ENCODE peak calls at places on chromosomes 3 and 15, in nine cellular contexts. I, V, U, M, S, Q, J, B and N are unnamed samples.

GRCh38 chr15:70559223-70559823 is 204.0 kb downstream of the UACA start:
- DNase-seq in B (no peak), M (peak), U (peak), I (peak), Q (no peak), V (peak), S (no peak), J (peak), N (no peak)

GRCh38 chr15:44657378-44657777 is 6.1 kb downstream of the SPG11 start:
- DNase-seq in U (no peak), Q (no peak), B (no peak), J (no peak), M (no peak), S (no peak), I (no peak), V (no peak), N (no peak)

GRCh38 chr3:155078959-155079794 is 942 bp upstream of the MME start:
- DNase-seq in M (no peak), U (no peak), B (no peak), V (no peak), S (no peak), Q (no peak), I (no peak), J (no peak), N (no peak)

GRCh38 chr3:53688066-53688465 is 158.2 kb downstream of the CHDH start:
- DNase-seq in B (no peak), U (no peak), I (no peak), V (no peak), Q (no peak), M (no peak), J (no peak), S (no peak), N (no peak)

GRCh38 chr3:109806929-109807328 is 469.6 kb upstream of the DPPA4 start:
- DNase-seq in I (no peak), V (no peak), Q (no peak), U (no peak), B (no peak), M (no peak), J (no peak), S (no peak), N (no peak)

GRCh38 chr15:67790610-67791319 is 34.5 kb upstream of the SKOR1 start:
- DNase-seq in J (no peak), M (no peak), Q (no peak), V (no peak), S (no peak), B (no peak), U (no peak), I (no peak), N (no peak)

GRCh38 chr3:122628567-122628966 is 51.1 kb downstream of the PARP15 start:
- DNase-seq in J (no peak), M (no peak), U (no peak), B (no peak), I (no peak), V (no peak), Q (no peak), S (no peak), N (no peak)

GRCh38 chr15:97072560-97072959 is 742.1 kb downstream of the NR2F2 start:
- DNase-seq in I (no peak), B (no peak), V (no peak), S (no peak), J (no peak), Q (no peak), U (no peak), M (no peak), N (no peak)

GRCh38 chr15:48520376-48521155 is 124.9 kb downstream of the FBN1 start:
- DNase-seq in J (no peak), M (peak), I (no peak), B (no peak), Q (no peak), V (no peak), S (peak), U (no peak), N (no peak)

GRCh38 chr3:126151562-126152302 is 28.7 kb downstream of the ALDH1L1 start:
- DNase-seq in S (no peak), Q (no peak), V (no peak), M (no peak), B (no peak), I (no peak), J (no peak), U (no peak), N (no peak)

GRCh38 chr15:63764124-63764827 is 69.5 kb downstream of the HERC1 start:
- DNase-seq in I (no peak), Q (no peak), J (no peak), U (no peak), M (no peak), S (no peak), B (no peak), V (no peak), N (no peak)

GRCh38 chr3:111729087-111729846 is 129.8 kb upstream of the PHLDB2 start:
- DNase-seq in B (no peak), V (no peak), Q (peak), U (peak), J (no peak), S (no peak), I (no peak), M (no peak), N (no peak)

GRCh38 chr3:37890522-37890921 is 28.8 kb downstream of the CTDSPL start:
- DNase-seq in I (no peak), M (no peak), S (no peak), Q (no peak), U (no peak), B (no peak), V (no peak), J (no peak), N (no peak)

GRCh38 chr15:28098766-28099554 is at the start of gene OCA2:
- DNase-seq in S (no peak), B (no peak), M (no peak), V (peak), I (peak), J (no peak), Q (no peak), U (peak), N (no peak)

GRCh38 chr3:62493116-62493801 is 119.9 kb upstream of the FEZF2 start:
- DNase-seq in I (no peak), B (no peak), M (no peak), J (peak), U (no peak), Q (no peak), V (no peak), S (no peak), N (no peak)

GRCh38 chr15:91953432-91953831 is 99.9 kb downstream of the SLCO3A1 start:
- DNase-seq in J (no peak), B (no peak), V (no peak), Q (no peak), S (no peak), M (peak), U (no peak), I (no peak), N (no peak)

GRCh38 chr3:2876362-2876761 is 233.8 kb downstream of the IL5RA start:
- DNase-seq in M (no peak), B (no peak), I (no peak), S (no peak), J (no peak), U (no peak), V (no peak), Q (no peak), N (no peak)

GRCh38 chr15:35756588-35756987 is 210.6 kb upstream of the DPH6 start:
- DNase-seq in S (no peak), M (no peak), Q (no peak), I (no peak), J (no peak), V (no peak), B (no peak), U (no peak), N (no peak)

GRCh38 chr3:852033-852432 is 240.8 kb upstream of the CNTN6 start:
- DNase-seq in I (no peak), J (no peak), U (no peak), S (no peak), B (no peak), M (no peak), Q (no peak), V (no peak), N (no peak)

GRCh38 chr3:32951410-32951811 is at the start of gene CCR4:
- DNase-seq in V (peak), M (no peak), U (no peak), I (no peak), B (no peak), S (no peak), J (no peak), Q (no peak), N (no peak)

GRCh38 chr15:40340740-40341400 is at the start of gene CCDC9B:
- DNase-seq in M (peak), B (no peak), S (no peak), Q (peak), V (no peak), U (peak), I (peak), J (no peak), N (no peak)
- TF ChIP-seq POLR2AphosphoS5 in M (peak), B (no peak), S (no peak), Q (no peak), V (peak), U (peak), I (peak), J (no peak), N (no peak)

GRCh38 chr3:187739125-187739560 is 6.1 kb downstream of the BCL6 start:
- DNase-seq in M (no peak), B (no peak), Q (peak), V (no peak), J (no peak), I (no peak), U (peak), S (no peak), N (no peak)

GRCh38 chr3:187738089-187738399 is 7.2 kb downstream of the BCL6 start:
- DNase-seq in Q (no peak), S (no peak), J (no peak), V (no peak), U (no peak), M (no peak), B (no peak), I (no peak), N (no peak)

GRCh38 chr3:187737401-187738088 is 7.7 kb downstream of the BCL6 start:
- DNase-seq in S (no peak), B (no peak), M (peak), Q (peak), J (no peak), V (no peak), U (peak), I (peak), N (no peak)

GRCh38 chr3:187739561-187740445 is 5.5 kb downstream of the BCL6 start:
- DNase-seq in M (peak), Q (peak), I (peak), U (peak), J (peak), S (no peak), V (no peak), B (no peak), N (peak)

GRCh38 chr3:187738400-187739124 is 6.7 kb downstream of the BCL6 start:
- DNase-seq in M (peak), J (peak), S (peak), Q (peak), V (no peak), B (no peak), U (peak), I (peak), N (peak)
- TF ChIP-seq POLR2A in M (no peak), J (no peak), S (no peak), Q (no peak), V (no peak), B (no peak), U (no peak), I (peak), N (no peak)

GRCh38 chr3:153163349-153164008 is 1.5 kb downstream of the RAP2B start:
- DNase-seq in V (no peak), J (no peak), Q (peak), I (no peak), M (no peak), U (no peak), S (no peak), B (no peak), N (no peak)
- TF ChIP-seq POLR2AphosphoS5 in V (peak), J (no peak), Q (no peak), I (no peak), M (peak), U (no peak), S (no peak), B (no peak), N (no peak)

GRCh38 chr3:183447206-183448001 is 19.0 kb upstream of the MCF2L2 start:
- DNase-seq in J (peak), V (no peak), Q (peak), B (peak), I (peak), M (peak), U (peak), S (peak), N (peak)
- TF ChIP-seq POLR2A in J (peak), V (no peak), Q (no peak), B (peak), I (peak), M (no peak), U (no peak), S (peak), N (peak)

GRCh38 chr3:52050571-52050970 is 5.8 kb downstream of the DUSP7 start:
- DNase-seq in J (no peak), M (no peak), I (no peak), Q (no peak), V (no peak), U (no peak), S (no peak), B (no peak), N (no peak)

GRCh38 chr3:52053307-52054304 is 2.8 kb downstream of the DUSP7 start:
- DNase-seq in I (no peak), V (no peak), B (peak), M (peak), J (no peak), Q (peak), S (no peak), U (no peak), N (no peak)

GRCh38 chr3:52054689-52055511 is 1.5 kb downstream of the DUSP7 start:
- DNase-seq in I (peak), J (no peak), Q (no peak), M (no peak), S (no peak), V (no peak), B (no peak), U (no peak), N (no peak)

GRCh38 chr3:52051444-52051843 is 4.9 kb downstream of the DUSP7 start:
- DNase-seq in V (no peak), M (no peak), S (no peak), U (no peak), I (no peak), B (no peak), Q (peak), J (no peak), N (no peak)

DNA sequence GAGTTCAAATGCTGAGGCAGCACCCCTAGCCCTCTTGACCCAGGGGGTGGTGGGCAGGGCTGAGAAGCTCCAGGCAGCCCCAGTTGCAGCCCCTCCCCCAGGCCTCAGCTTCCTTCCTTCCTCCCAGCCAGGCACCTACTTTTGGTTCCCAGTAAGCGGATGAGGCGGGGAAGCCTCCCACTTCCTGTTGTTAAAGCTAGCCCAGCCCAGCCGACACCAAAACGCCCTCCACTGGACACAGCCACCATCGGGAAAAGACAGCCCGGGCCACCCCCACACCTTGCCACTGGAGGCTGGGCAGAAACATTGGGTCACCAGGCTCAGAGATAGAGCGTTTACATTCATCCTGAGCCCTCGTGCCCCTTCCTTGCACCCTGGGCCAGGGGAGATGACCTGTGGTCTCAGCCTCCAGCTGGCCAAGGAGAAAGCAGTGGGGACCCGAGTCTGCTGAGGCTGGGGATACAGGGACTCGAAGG is 3.5 kb downstream of the DUSP7 start:
- DNase-seq in V (no peak), M (peak), J (no peak), I (peak), Q (peak), S (no peak), B (peak), U (peak), N (no peak)
- TF ChIP-seq POLR2AphosphoS5 in V (peak), M (peak), J (no peak), I (no peak), Q (no peak), S (no peak), B (no peak), U (peak), N (no peak)

DNA sequence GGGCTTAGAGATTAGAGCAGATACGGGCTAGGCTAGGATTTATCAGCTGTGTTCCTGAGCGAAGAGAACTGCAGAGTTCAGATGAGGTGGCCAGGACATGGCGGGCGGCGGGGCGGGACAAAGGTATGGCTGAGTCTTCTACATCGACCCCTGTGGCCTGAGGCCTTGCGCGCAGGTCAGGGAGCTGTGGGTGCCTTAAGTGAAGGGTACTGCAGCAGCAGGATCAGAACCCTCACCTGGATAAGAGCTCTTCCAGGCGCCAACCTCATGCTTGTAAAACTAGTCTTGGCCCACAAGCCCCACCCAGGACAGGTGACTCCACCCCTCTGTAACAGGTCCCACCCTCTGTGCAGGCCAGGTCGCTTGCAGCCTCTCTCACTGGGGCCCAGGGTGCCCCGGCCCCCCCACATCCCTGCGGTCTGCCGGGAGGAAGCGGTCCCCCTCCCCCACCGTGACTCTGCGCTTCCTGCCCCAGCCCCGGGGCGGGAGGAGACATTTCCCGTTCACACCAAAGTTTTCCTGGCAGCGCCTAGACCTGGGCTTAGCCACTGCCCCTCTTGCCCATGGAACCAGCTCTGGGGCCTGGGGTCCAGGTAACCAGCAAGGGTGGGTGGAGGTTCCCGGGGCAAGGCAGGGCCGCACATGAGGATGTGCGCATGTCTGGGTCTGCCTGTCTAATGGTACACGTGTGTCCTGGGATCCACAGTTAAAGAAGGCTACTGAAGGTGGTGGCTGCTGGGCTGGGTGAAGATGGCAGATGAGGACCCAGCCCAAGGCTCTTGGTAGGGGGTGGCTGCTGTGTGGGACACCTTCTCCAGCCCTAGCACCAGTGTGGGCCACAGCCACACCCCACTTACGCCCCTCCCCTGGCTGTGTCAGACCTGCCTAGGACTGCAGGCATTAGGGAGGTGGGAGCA is 8.3 kb downstream of the NBEAL2 start:
- DNase-seq in S (no peak), J (peak), U (peak), V (no peak), I (peak), B (peak), M (no peak), Q (no peak), N (peak)
- TF ChIP-seq POLR2A in S (no peak), J (no peak), U (no peak), V (no peak), I (no peak), B (peak), M (no peak), Q (no peak), N (no peak)

DNA sequence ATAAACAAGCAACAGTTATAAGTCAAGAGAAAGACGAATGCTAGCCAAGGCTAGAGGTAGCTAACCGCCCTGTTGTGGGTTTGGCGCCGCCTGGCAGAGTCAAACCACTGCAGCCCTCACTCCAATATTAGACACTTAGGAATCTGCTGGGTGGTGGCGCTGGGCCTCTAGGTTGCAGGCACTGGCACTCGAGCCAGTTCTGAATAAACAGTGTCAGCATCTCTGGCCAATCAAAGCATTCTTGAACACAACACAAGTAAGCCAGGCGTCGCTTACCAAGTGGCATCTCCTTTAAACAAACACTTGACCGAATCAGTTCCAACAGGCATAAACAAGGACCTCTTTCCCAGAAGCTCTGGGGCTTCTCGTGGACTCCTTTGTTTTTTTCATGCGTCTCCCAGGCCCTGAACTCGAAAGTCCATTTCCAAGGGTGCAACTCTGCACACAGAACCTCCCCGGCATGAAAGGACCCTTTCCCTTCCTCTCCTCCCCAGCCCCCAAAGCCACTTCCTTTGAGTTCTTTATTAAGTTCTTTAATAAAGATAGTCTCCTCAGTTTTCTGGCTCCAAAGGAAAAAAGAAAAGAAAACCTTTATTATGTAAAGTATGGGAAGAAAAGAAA is 82.3 kb downstream of the LRIG1 start:
- DNase-seq in U (peak), J (no peak), I (peak), Q (no peak), B (no peak), M (peak), S (no peak), V (no peak), N (no peak)
- TF ChIP-seq POLR2AphosphoS5 in U (peak), J (no peak), I (peak), Q (no peak), B (no peak), M (peak), S (no peak), V (no peak), N (no peak)

GRCh38 chr3:158640646-158641045 is 3.7 kb upstream of the GFM1 start:
- DNase-seq in J (no peak), U (no peak), B (no peak), S (no peak), I (no peak), Q (no peak), M (no peak), V (no peak), N (no peak)

GRCh38 chr3:158642005-158642404 is 2.3 kb upstream of the GFM1 start:
- DNase-seq in B (no peak), J (no peak), M (no peak), S (no peak), U (no peak), Q (no peak), V (no peak), I (no peak), N (no peak)

GRCh38 chr3:158642474-158643210 is 1.7 kb upstream of the GFM1 start:
- DNase-seq in B (no peak), M (no peak), S (no peak), J (no peak), I (no peak), V (no peak), Q (no peak), U (no peak), N (no peak)

GRCh38 chr3:158649791-158650190 is 5.5 kb downstream of the GFM1 start:
- DNase-seq in J (no peak), B (no peak), V (no peak), U (no peak), Q (no peak), M (no peak), S (no peak), I (no peak), N (no peak)

GRCh38 chr3:158644345-158644908 is at the start of gene GFM1:
- DNase-seq in S (peak), M (peak), U (peak), V (no peak), B (peak), I (peak), J (peak), Q (peak), N (peak)
- TF ChIP-seq POLR2A in S (peak), M (no peak), U (no peak), V (peak), B (peak), I (peak), J (peak), Q (peak), N (peak)